ENCODE peak calls at places on chromosome 15, in seven cellular contexts. O is IMR-90, B is mesenchymal stem cell, V is H9, H is neuronal stem cell, Z is H1, X is trophoblast cell. J is an unnamed sample.
A peak's percentile ranks its signal among the peaks of the same experiment; 100 is the strongest.

GRCh38 chr15:74768771-74769342 is 13.0 kb upstream of the CSK start:
- DNase-seq in V (peak; percentile 81), H (no peak), B (peak; percentile 67), O (peak; percentile 41), X (peak; percentile 73), Z (no peak), J (peak; percentile 77)

GRCh38 chr15:101808201-101808600 is 3.8 kb upstream of the OR4F15 start:
- DNase-seq in H (no peak), O (peak; percentile 78), Z (no peak), V (no peak), B (peak; percentile 58), X (no peak), J (no peak)

GRCh38 chr15:40892449-40893012 is 1.7 kb upstream of the VPS18 start:
- DNase-seq in H (no peak), O (no peak), B (no peak), Z (no peak), V (no peak), X (no peak), J (no peak)

GRCh38 chr15:22227411-22227810 is 147.1 kb downstream of the OR4M2 start:
- DNase-seq in H (no peak), Z (no peak), B (no peak), O (no peak), V (no peak), X (no peak), J (no peak)

GRCh38 chr15:93449798-93450197 is 360.8 kb upstream of the RGMA start:
- DNase-seq in X (no peak), B (no peak), Z (no peak), H (no peak), O (no peak), V (no peak), J (no peak)

GRCh38 chr15:96108405-96108804 is 222.1 kb upstream of the NR2F2 start:
- DNase-seq in H (no peak), B (no peak), O (no peak), X (no peak), V (no peak), Z (no peak), J (no peak)

GRCh38 chr15:41561777-41562145 is 2.7 kb downstream of the TYRO3 start:
- DNase-seq in V (peak; percentile 75), X (peak; percentile 7), O (peak; percentile 73), H (peak; percentile 64), Z (no peak), B (peak; percentile 56), J (peak; percentile 60)

GRCh38 chr15:68234060-68234459 is 4.5 kb upstream of the CLN6 start:
- DNase-seq in O (peak; percentile 33), B (peak; percentile 20), V (no peak), X (no peak), Z (no peak), H (no peak), J (peak; percentile 62)

GRCh38 chr15:28094732-28095521 is 4.2 kb downstream of the OCA2 start:
- DNase-seq in X (peak; percentile 18), V (peak; percentile 65), H (no peak), Z (no peak), B (no peak), O (no peak), J (peak; percentile 56)

GRCh38 chr15:71295242-71296031 is 180.2 kb downstream of the THSD4 start:
- DNase-seq in H (no peak), Z (peak; percentile 7), X (peak; percentile 99), V (no peak), B (peak; percentile 96), O (peak; percentile 100), J (peak; percentile 30)

GRCh38 chr15:39691229-39691628 is 91.4 kb downstream of the FSIP1 start:
- DNase-seq in X (peak; percentile 45), V (no peak), Z (no peak), H (no peak), B (peak; percentile 34), O (no peak), J (no peak)

GRCh38 chr15:31175484-31175883 is 74.0 kb upstream of the TRPM1 start:
- DNase-seq in O (no peak), Z (no peak), B (no peak), H (no peak), X (no peak), V (no peak), J (no peak)

GRCh38 chr15:31178705-31179104 is 77.2 kb upstream of the TRPM1 start:
- DNase-seq in X (no peak), B (no peak), V (no peak), Z (no peak), H (no peak), O (no peak), J (no peak)

GRCh38 chr15:31177936-31178335 is 76.4 kb upstream of the TRPM1 start:
- DNase-seq in H (no peak), X (no peak), O (no peak), V (no peak), B (no peak), Z (no peak), J (peak; percentile 58)

GRCh38 chr15:31173790-31174450 is 72.4 kb upstream of the TRPM1 start:
- DNase-seq in B (no peak), Z (no peak), X (no peak), H (no peak), V (no peak), O (no peak), J (no peak)

GRCh38 chr15:31179683-31180082 is 78.2 kb upstream of the TRPM1 start:
- DNase-seq in O (no peak), X (no peak), B (no peak), H (no peak), V (peak; percentile 42), Z (no peak), J (peak; percentile 67)
- H2BK5ac ChIP-seq in O (no peak overlapping the region), X (no peak overlapping the region), B (no peak overlapping the region), H (no peak overlapping the region), V (no peak overlapping the region), Z (peak overlapping the region; percentile 10), J (no peak overlapping the region)

DNA sequence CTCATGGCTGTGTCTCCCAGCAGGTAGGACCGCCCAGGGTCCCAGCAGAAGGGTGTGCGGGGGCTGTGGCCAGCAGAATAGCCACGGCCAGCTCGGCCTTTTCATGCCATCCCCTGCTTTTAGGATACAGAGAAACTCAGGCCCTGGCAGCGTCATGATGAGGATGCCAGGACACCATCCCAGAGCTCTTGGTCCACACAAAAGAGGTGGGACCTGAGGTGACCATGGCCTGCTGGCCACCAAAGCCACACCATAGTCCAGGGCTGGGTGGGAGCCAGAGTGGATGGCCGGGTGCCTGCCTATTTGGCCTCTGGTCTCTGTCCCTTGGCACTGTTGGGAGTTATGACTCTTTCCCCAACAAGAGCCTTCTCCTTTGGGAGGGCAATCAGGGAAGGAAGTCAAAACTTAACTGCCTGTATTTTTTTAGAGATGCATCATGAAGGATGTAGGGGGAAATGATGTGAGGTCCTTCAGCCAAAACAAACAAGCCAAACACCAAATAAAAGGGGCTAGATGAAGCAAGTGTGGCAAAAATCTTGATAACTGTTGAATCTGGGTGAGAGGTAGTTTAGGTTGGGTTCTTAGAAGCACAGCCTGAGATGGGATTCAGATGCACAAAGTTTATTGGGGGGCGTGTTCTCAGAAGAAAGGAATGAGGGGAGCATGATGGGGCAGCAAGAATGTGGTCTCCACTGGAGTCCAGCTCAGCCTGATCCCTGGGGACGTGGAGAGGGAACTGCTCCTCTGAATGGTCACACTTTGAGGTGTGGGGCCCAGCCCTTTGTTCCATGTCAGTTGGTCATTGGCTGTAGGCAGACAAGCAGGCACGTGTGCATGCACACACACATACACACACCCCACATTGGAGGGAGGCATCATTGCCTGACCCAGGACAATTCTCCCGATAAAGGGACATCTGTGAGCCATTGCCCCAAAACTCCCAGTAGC is 33.2 kb downstream of the SMAD6 start:
- DNase-seq in H (no peak), B (no peak), X (no peak), V (no peak), O (no peak), Z (no peak), J (no peak)
- H3K9ac ChIP-seq in H (no peak overlapping the region), B (peak overlapping the region; percentile 70), X (no peak overlapping the region), V (no peak overlapping the region), O (no peak overlapping the region), Z (no peak overlapping the region), J (no peak overlapping the region)

DNA sequence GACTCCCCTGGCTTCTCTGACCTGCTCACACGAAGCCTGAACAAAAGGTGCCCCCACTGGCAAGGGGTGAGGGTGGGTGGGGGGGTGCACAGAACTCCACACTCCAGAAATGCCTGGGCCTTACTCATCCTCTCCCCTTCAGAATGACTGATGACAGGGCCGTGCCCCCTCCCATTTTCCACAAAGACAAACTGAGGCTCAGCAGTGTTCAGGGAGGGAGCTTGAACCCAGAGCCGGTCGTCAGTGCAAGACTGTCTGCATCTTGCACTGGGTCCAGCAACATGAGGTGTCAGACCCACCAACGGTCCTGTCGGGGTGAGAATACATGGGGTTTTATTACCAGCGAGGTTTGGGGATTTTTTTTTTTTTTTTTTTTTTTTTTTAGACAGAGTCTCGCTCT is 15.3 kb downstream of the IGDCC3 start:
- DNase-seq in H (no peak), O (no peak), V (no peak), Z (no peak), X (no peak), B (no peak), J (no peak)
- H2BK5ac ChIP-seq in H (no peak overlapping the region), O (no peak overlapping the region), V (no peak overlapping the region), Z (no peak overlapping the region), X (no peak overlapping the region), B (no peak overlapping the region), J (no peak overlapping the region)

GRCh38 chr15:59166156-59166555 is 40.5 kb upstream of the LDHAL6B start:
- DNase-seq in Z (no peak), B (peak; percentile 64), O (peak; percentile 27), H (no peak), V (no peak), X (no peak), J (no peak)
- H3K9ac ChIP-seq in Z (no peak overlapping the region), B (peak overlapping the region; percentile 52), O (no peak overlapping the region), H (no peak overlapping the region), V (no peak overlapping the region), X (no peak overlapping the region), J (no peak overlapping the region)

GRCh38 chr15:70280781-70281180 is 183.1 kb upstream of the TLE3 start:
- DNase-seq in B (no peak), X (no peak), V (no peak), H (no peak), O (no peak), Z (no peak), J (no peak)

GRCh38 chr15:70277556-70277955 is 179.8 kb upstream of the TLE3 start:
- DNase-seq in V (no peak), O (no peak), H (no peak), Z (no peak), X (no peak), B (no peak), J (no peak)

GRCh38 chr15:70281261-70281810 is 183.6 kb upstream of the TLE3 start:
- DNase-seq in X (no peak), O (no peak), H (no peak), Z (no peak), V (no peak), B (no peak), J (no peak)

GRCh38 chr15:70278644-70279043 is 180.9 kb upstream of the TLE3 start:
- DNase-seq in O (no peak), V (no peak), X (no peak), H (no peak), Z (no peak), B (no peak), J (no peak)

GRCh38 chr15:70279096-70279495 is 181.4 kb upstream of the TLE3 start:
- DNase-seq in Z (no peak), O (no peak), V (no peak), B (no peak), H (no peak), X (no peak), J (no peak)
- H2BK5ac ChIP-seq in Z (no peak overlapping the region), O (no peak overlapping the region), V (no peak overlapping the region), B (no peak overlapping the region), H (no peak overlapping the region), X (no peak overlapping the region), J (no peak overlapping the region)

GRCh38 chr15:66586155-66586976 is 20.6 kb upstream of the LCTL start:
- DNase-seq in B (no peak), H (no peak), X (no peak), V (no peak), Z (no peak), O (no peak), J (no peak)
- H3K9ac ChIP-seq in B (no peak overlapping the region), H (no peak overlapping the region), X (no peak overlapping the region), V (no peak overlapping the region), Z (no peak overlapping the region), O (no peak overlapping the region), J (no peak overlapping the region)